ENCODE peak calls at places on chromosome 13, in nine cellular contexts. Q is psoas muscle; V is AG09309; Y is nephron progenitor cell; K is AG10803; L is activated CD8-positive, alpha-beta T cell treated with anti-CD3 and anti-CD28 coated beads for 36 hours; O is heart right ventricle; H is cardiac muscle cell; M is upper lobe of right lung. X is an unnamed sample.
A peak's percentile ranks its signal among the peaks of the same experiment; 100 is the strongest.

GRCh38 chr13:111847964-111848363 is 219.0 kb upstream of the SOX1 start:
- DNase-seq in K (no peak), L (no peak), V (no peak), Y (no peak), M (no peak), H (no peak), O (no peak), Q (no peak), X (no peak)

GRCh38 chr13:63855457-63856118 is 2439.9 kb upstream of the PCDH20 start:
- DNase-seq in M (no peak), H (peak; percentile 3), O (no peak), Q (no peak), L (no peak), K (no peak), Y (no peak), V (no peak), X (no peak)

GRCh38 chr13:31261241-31261640 is 61.5 kb downstream of the B3GLCT start:
- DNase-seq in M (no peak), V (no peak), Y (no peak), L (no peak), H (no peak), Q (no peak), K (no peak), O (no peak), X (no peak)

GRCh38 chr13:94351292-94352000 is 128.0 kb downstream of the DCT start:
- DNase-seq in M (no peak), Y (no peak), O (no peak), L (peak; percentile 48), V (no peak), H (no peak), Q (no peak), K (peak; percentile 63), X (no peak)

GRCh38 chr13:67792151-67792665 is 562.1 kb upstream of the PCDH9 start:
- DNase-seq in K (no peak), M (no peak), V (no peak), Y (no peak), O (no peak), Q (no peak), L (no peak), H (peak; percentile 6), X (no peak)

GRCh38 chr13:41513600-41513999 is 56.2 kb downstream of the RGCC start:
- DNase-seq in O (no peak), M (no peak), Q (no peak), H (no peak), Y (no peak), K (no peak), V (no peak), L (no peak), X (no peak)

GRCh38 chr13:72109863-72110262 is 242.9 kb upstream of the DACH1 start:
- DNase-seq in V (no peak), Y (no peak), O (no peak), H (no peak), M (no peak), K (no peak), L (no peak), Q (no peak), X (no peak)

GRCh38 chr13:88751994-88752393 is 1080.8 kb downstream of the SLITRK5 start:
- DNase-seq in K (no peak), V (no peak), H (no peak), O (no peak), L (no peak), Q (no peak), Y (no peak), M (no peak), X (no peak)

GRCh38 chr13:53020764-53021332 is 7.8 kb upstream of the OLFM4 start:
- DNase-seq in H (no peak), Q (no peak), Y (no peak), K (no peak), M (no peak), O (no peak), L (no peak), V (no peak), X (no peak)

GRCh38 chr13:48431431-48431830 is 18.5 kb upstream of the LPAR6 start:
- DNase-seq in L (no peak), Q (no peak), Y (no peak), O (no peak), M (no peak), V (no peak), H (no peak), K (peak; percentile 55), X (no peak)

GRCh38 chr13:112124100-112124499 is 57.2 kb downstream of the SOX1 start:
- DNase-seq in H (no peak), Q (no peak), V (no peak), M (no peak), K (no peak), L (no peak), O (no peak), Y (no peak), X (no peak)

GRCh38 chr13:59946924-59947323 is 216.8 kb downstream of the DIAPH3 start:
- DNase-seq in Q (no peak), M (no peak), L (no peak), H (peak; percentile 6), O (no peak), V (peak; percentile 45), Y (no peak), K (peak; percentile 72), X (no peak)

GRCh38 chr13:21538280-21538679 is 65.7 kb downstream of the MICU2 start:
- DNase-seq in K (no peak), Y (no peak), O (no peak), M (no peak), Q (no peak), V (no peak), L (no peak), H (peak; percentile 24), X (no peak)
- TF ChIP-seq CTCF in K (no peak), Y (no peak), O (no peak), M (no peak), Q (no peak), V (no peak), L (no peak), H (no peak), X (no peak)

GRCh38 chr13:103178986-103179695 is 112.9 kb upstream of the SLC10A2 start:
- DNase-seq in V (no peak), Y (no peak), Q (no peak), M (no peak), K (no peak), L (no peak), O (no peak), H (no peak), X (no peak)
- TF ChIP-seq CTCF in V (no peak), Y (no peak), Q (no peak), M (no peak), K (no peak), L (no peak), O (no peak), H (no peak), X (no peak)

DNA sequence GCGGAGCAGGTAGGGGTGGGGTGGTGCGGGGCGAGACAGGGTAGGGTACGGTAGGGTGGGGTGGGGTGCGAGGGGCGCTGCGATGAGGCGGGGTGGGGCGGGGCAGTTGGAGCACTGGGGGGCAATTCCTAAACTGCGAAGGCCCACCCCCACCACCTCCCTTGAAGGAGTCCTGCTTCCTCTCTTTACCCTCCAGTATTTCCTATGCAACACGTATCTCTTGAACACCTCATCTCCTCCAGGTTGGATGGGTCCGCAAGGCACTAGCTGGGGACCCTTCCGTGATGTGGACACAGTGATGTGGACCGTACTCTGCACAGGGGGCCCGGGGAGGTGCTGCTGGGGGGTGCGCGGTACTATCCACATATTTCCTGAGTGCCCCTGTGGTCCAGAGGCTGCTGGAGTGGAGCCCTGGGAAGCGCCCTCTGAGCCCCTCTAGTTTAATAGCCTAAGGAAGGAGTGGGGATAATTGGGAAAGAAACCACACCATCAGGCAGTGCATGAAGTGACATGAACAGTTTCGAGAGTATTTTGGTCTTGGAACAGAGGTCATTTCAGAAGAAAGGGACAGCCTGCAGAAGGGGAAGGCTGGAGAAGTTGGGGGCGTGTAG is 1.1 kb downstream of the IL17D start:
- DNase-seq in O (no peak), Q (no peak), M (no peak), V (no peak), Y (no peak), K (no peak), H (no peak), L (no peak), X (no peak)
- TF ChIP-seq CTCF in O (no peak), Q (no peak), M (no peak), V (no peak), Y (no peak), K (no peak), H (no peak), L (no peak), X (no peak)

DNA sequence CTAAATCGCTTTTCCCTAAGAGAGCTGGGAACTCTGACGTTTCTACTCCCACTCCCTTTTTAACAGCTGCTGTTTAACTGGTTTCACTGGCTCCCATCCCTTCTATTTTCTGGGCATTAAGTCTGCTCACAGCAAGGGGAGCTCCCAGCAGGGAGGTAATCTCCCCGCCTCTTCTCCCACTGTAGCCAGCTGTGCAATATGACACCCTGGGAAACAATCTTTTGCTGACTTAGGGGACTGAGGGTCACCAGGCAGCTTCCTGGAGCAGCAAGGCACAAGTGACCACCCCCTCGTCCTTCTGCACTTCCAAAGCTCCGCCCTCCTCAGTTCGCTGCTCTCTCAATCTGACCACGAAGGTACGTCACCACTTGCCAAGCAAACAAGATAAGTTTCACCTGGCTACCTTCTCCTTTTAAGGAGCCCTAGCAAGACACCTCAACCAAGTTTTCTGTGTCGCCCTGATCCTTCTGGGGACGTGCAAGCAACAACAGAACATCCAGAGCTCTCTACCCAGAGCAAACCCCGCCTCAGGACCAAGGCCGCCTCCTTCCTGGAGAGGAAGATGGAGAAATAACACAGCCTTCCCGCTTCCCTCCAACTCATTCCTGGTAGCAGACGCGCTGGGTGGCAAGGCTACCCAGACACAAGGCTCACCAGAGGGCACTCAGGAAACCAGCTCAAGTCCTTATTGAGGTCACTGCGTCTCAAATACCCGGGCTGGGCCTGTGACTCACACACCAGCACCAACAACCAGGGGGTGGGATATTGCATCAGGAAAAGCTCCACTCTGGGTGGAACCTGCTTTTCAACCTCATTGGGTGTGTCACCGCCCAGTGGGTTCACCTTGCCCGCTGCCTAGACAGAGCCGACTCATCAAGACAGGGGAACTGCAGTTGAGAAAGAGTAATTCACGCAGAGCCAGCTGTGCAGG is 92.4 kb downstream of the STK24 start:
- DNase-seq in Y (peak; percentile 78), O (peak; percentile 37), Q (peak; percentile 88), V (peak; percentile 90), L (peak; percentile 84), M (peak; percentile 87), K (peak; percentile 94), H (peak; percentile 94), X (no peak)
- TF ChIP-seq CTCF in Y (no peak), O (no peak), Q (no peak), V (no peak), L (no peak), M (no peak), K (peak; percentile 17), H (no peak), X (no peak)

GRCh38 chr13:75685239-75685697 is 49.1 kb downstream of the LMO7 start:
- DNase-seq in K (peak; percentile 89), Y (no peak), M (no peak), Q (no peak), O (no peak), V (peak; percentile 56), L (peak; percentile 4), H (no peak), X (no peak)
- TF ChIP-seq CTCF in K (peak; percentile 41), Y (no peak), M (no peak), Q (no peak), O (no peak), V (peak; percentile 47), L (no peak), H (peak; percentile 12), X (peak; percentile 14)

GRCh38 chr13:99446242-99446641 is 55.0 kb upstream of the TM9SF2 start:
- DNase-seq in V (no peak), Q (no peak), Y (no peak), O (no peak), M (no peak), L (no peak), H (no peak), K (no peak), X (no peak)
- TF ChIP-seq CTCF in V (no peak), Q (no peak), Y (peak; percentile 9), O (no peak), M (no peak), L (no peak), H (no peak), K (no peak), X (peak; percentile 35)

GRCh38 chr13:99614465-99614885 is 113.2 kb downstream of the TM9SF2 start:
- DNase-seq in Y (no peak), M (no peak), V (no peak), O (no peak), L (peak; percentile 23), H (no peak), K (no peak), Q (no peak), X (peak; percentile 32)
- TF ChIP-seq CTCF in Y (peak; percentile 15), M (peak; percentile 19), V (peak; percentile 5), O (peak; percentile 24), L (no peak), H (peak; percentile 35), K (no peak), Q (no peak), X (peak; percentile 55)

X was measured in BE2C.